ENCODE peak calls at places on chromosomes 7 and 10, in six cellular contexts. One of them, this sample, is unnamed.

GRCh38 chr7:21943436-21943835 is 2.3 kb downstream of the CDCA7L start:
- DNase-seq in endothelial cell of umbilical vein: no peak
- DNase-seq in mucosa of descending colon: no peak
- DNase-seq in fibroblast of mammary gland: no peak
- DNase-seq in NB4: no peak
- DNase-seq in spleen: no peak
- DNase-seq in this sample: no peak

GRCh38 chr10:96840841-96841518 is 8.9 kb downstream of the LCOR start:
- DNase-seq in endothelial cell of umbilical vein: peak
- DNase-seq in mucosa of descending colon: no peak
- DNase-seq in fibroblast of mammary gland: peak
- DNase-seq in NB4: peak
- DNase-seq in spleen: no peak
- DNase-seq in this sample: no peak

GRCh38 chr10:103507235-103508191 is 14.0 kb downstream of the NEURL1 start:
- DNase-seq in endothelial cell of umbilical vein: no peak
- DNase-seq in mucosa of descending colon: peak
- DNase-seq in fibroblast of mammary gland: no peak
- DNase-seq in NB4: peak
- DNase-seq in spleen: peak
- DNase-seq in this sample: no peak

GRCh38 chr10:43392757-43393156 is 16.2 kb downstream of the HNRNPF start:
- DNase-seq in endothelial cell of umbilical vein: no peak
- DNase-seq in mucosa of descending colon: no peak
- DNase-seq in fibroblast of mammary gland: no peak
- DNase-seq in NB4: no peak
- DNase-seq in spleen: peak
- DNase-seq in this sample: no peak

GRCh38 chr7:47461161-47461560 is 120.8 kb downstream of the TNS3 start:
- DNase-seq in endothelial cell of umbilical vein: no peak
- DNase-seq in mucosa of descending colon: no peak
- DNase-seq in fibroblast of mammary gland: peak
- DNase-seq in NB4: no peak
- DNase-seq in spleen: no peak
- DNase-seq in this sample: peak

GRCh38 chr7:107390921-107391320 is 78.9 kb upstream of the GPR22 start:
- DNase-seq in endothelial cell of umbilical vein: no peak
- DNase-seq in mucosa of descending colon: no peak
- DNase-seq in fibroblast of mammary gland: no peak
- DNase-seq in NB4: no peak
- DNase-seq in spleen: no peak
- DNase-seq in this sample: no peak

GRCh38 chr7:105675873-105676484 is 94.7 kb upstream of the EFCAB10 start:
- DNase-seq in endothelial cell of umbilical vein: no peak
- DNase-seq in mucosa of descending colon: peak
- DNase-seq in fibroblast of mammary gland: no peak
- DNase-seq in NB4: peak
- DNase-seq in spleen: peak
- DNase-seq in this sample: no peak

GRCh38 chr7:120785056-120785455 is 72.9 kb downstream of the TSPAN12 start:
- DNase-seq in endothelial cell of umbilical vein: no peak
- DNase-seq in mucosa of descending colon: no peak
- DNase-seq in fibroblast of mammary gland: no peak
- DNase-seq in NB4: no peak
- DNase-seq in spleen: no peak
- DNase-seq in this sample: no peak

GRCh38 chr7:151990567-151990966 is 34.3 kb downstream of the GALNTL5 start:
- DNase-seq in endothelial cell of umbilical vein: peak
- DNase-seq in mucosa of descending colon: no peak
- DNase-seq in fibroblast of mammary gland: peak
- DNase-seq in NB4: peak
- DNase-seq in spleen: no peak
- DNase-seq in this sample: no peak

GRCh38 chr10:91694170-91694794 is 61.4 kb upstream of the PPP1R3C start:
- DNase-seq in endothelial cell of umbilical vein: peak
- DNase-seq in mucosa of descending colon: no peak
- DNase-seq in fibroblast of mammary gland: peak
- DNase-seq in NB4: peak
- DNase-seq in spleen: no peak
- DNase-seq in this sample: peak

GRCh38 chr7:151334628-151335027 is 7.0 kb upstream of the NUB1 start:
- DNase-seq in endothelial cell of umbilical vein: no peak
- DNase-seq in mucosa of descending colon: no peak
- DNase-seq in fibroblast of mammary gland: no peak
- DNase-seq in NB4: no peak
- DNase-seq in spleen: no peak
- DNase-seq in this sample: no peak

GRCh38 chr10:44033008-44033407 is 351.9 kb downstream of the CXCL12 start:
- DNase-seq in endothelial cell of umbilical vein: no peak
- DNase-seq in mucosa of descending colon: no peak
- DNase-seq in fibroblast of mammary gland: peak
- DNase-seq in NB4: no peak
- DNase-seq in spleen: no peak
- DNase-seq in this sample: peak

GRCh38 chr7:51108134-51108533 is 208.5 kb downstream of the COBL start:
- DNase-seq in endothelial cell of umbilical vein: no peak
- DNase-seq in mucosa of descending colon: no peak
- DNase-seq in fibroblast of mammary gland: no peak
- DNase-seq in NB4: no peak
- DNase-seq in spleen: no peak
- DNase-seq in this sample: no peak

GRCh38 chr7:83178066-83178465 is 15.4 kb upstream of the PCLO start:
- DNase-seq in endothelial cell of umbilical vein: no peak
- DNase-seq in mucosa of descending colon: no peak
- DNase-seq in fibroblast of mammary gland: no peak
- DNase-seq in NB4: no peak
- DNase-seq in spleen: no peak
- DNase-seq in this sample: no peak

GRCh38 chr10:24645784-24646183 is 77.9 kb downstream of the ARHGAP21 start:
- DNase-seq in endothelial cell of umbilical vein: peak
- DNase-seq in mucosa of descending colon: no peak
- DNase-seq in fibroblast of mammary gland: peak
- DNase-seq in NB4: no peak
- DNase-seq in spleen: no peak
- DNase-seq in this sample: no peak

GRCh38 chr7:101869026-101869900 is 51.8 kb downstream of the CUX1 start:
- DNase-seq in endothelial cell of umbilical vein: no peak
- DNase-seq in mucosa of descending colon: no peak
- DNase-seq in fibroblast of mammary gland: no peak
- DNase-seq in NB4: no peak
- DNase-seq in spleen: no peak
- DNase-seq in this sample: no peak

GRCh38 chr7:127886248-127886647 is 145.0 kb downstream of the LRRC4 start:
- DNase-seq in endothelial cell of umbilical vein: no peak
- DNase-seq in mucosa of descending colon: no peak
- DNase-seq in fibroblast of mammary gland: peak
- DNase-seq in NB4: peak
- DNase-seq in spleen: no peak
- DNase-seq in this sample: peak

GRCh38 chr7:148699024-148699771 is 495 bp downstream of the CUL1 start:
- DNase-seq in endothelial cell of umbilical vein: peak
- DNase-seq in mucosa of descending colon: peak
- DNase-seq in fibroblast of mammary gland: peak
- DNase-seq in NB4: peak
- DNase-seq in spleen: peak
- DNase-seq in this sample: peak

GRCh38 chr7:80842479-80842797 is 76.4 kb downstream of the SEMA3C start:
- DNase-seq in endothelial cell of umbilical vein: no peak
- DNase-seq in mucosa of descending colon: no peak
- DNase-seq in fibroblast of mammary gland: no peak
- DNase-seq in NB4: no peak
- DNase-seq in spleen: no peak
- DNase-seq in this sample: no peak

GRCh38 chr10:31605846-31606543 is 287.0 kb downstream of the ZEB1 start:
- DNase-seq in endothelial cell of umbilical vein: no peak
- DNase-seq in mucosa of descending colon: no peak
- DNase-seq in fibroblast of mammary gland: no peak
- DNase-seq in NB4: no peak
- DNase-seq in spleen: no peak
- DNase-seq in this sample: no peak

GRCh38 chr10:13955426-13955825 is 368.7 kb downstream of the PRPF18 start:
- DNase-seq in endothelial cell of umbilical vein: no peak
- DNase-seq in mucosa of descending colon: no peak
- DNase-seq in fibroblast of mammary gland: no peak
- DNase-seq in NB4: no peak
- DNase-seq in spleen: no peak
- DNase-seq in this sample: peak

GRCh38 chr7:23055582-23056178 is 41.8 kb upstream of the HYCC1 start:
- DNase-seq in endothelial cell of umbilical vein: peak
- DNase-seq in mucosa of descending colon: no peak
- DNase-seq in fibroblast of mammary gland: peak
- DNase-seq in NB4: peak
- DNase-seq in spleen: no peak
- DNase-seq in this sample: peak

GRCh38 chr7:41333506-41333905 is 369.4 kb downstream of the INHBA start:
- DNase-seq in endothelial cell of umbilical vein: no peak
- DNase-seq in mucosa of descending colon: no peak
- DNase-seq in fibroblast of mammary gland: peak
- DNase-seq in NB4: no peak
- DNase-seq in spleen: no peak
- DNase-seq in this sample: peak

GRCh38 chr7:5035276-5035675 is 10.4 kb upstream of the RBAK start:
- DNase-seq in endothelial cell of umbilical vein: no peak
- DNase-seq in mucosa of descending colon: no peak
- DNase-seq in fibroblast of mammary gland: no peak
- DNase-seq in NB4: no peak
- DNase-seq in spleen: no peak
- DNase-seq in this sample: no peak

GRCh38 chr7:136859798-136860197 is 8.7 kb upstream of the CHRM2 start:
- DNase-seq in endothelial cell of umbilical vein: peak
- DNase-seq in mucosa of descending colon: no peak
- DNase-seq in fibroblast of mammary gland: no peak
- DNase-seq in NB4: no peak
- DNase-seq in spleen: no peak
- DNase-seq in this sample: no peak

GRCh38 chr10:68345621-68346020 is 12.9 kb upstream of the PBLD start:
- DNase-seq in endothelial cell of umbilical vein: no peak
- DNase-seq in mucosa of descending colon: no peak
- DNase-seq in fibroblast of mammary gland: no peak
- DNase-seq in NB4: no peak
- DNase-seq in spleen: no peak
- DNase-seq in this sample: no peak

GRCh38 chr7:94696981-94697670 is 41.2 kb upstream of the SGCE start:
- DNase-seq in endothelial cell of umbilical vein: peak
- DNase-seq in mucosa of descending colon: no peak
- DNase-seq in fibroblast of mammary gland: peak
- DNase-seq in NB4: peak
- DNase-seq in spleen: no peak
- DNase-seq in this sample: peak

GRCh38 chr7:139687980-139688632 is 89.7 kb downstream of the HIPK2 start:
- DNase-seq in endothelial cell of umbilical vein: no peak
- DNase-seq in mucosa of descending colon: no peak
- DNase-seq in fibroblast of mammary gland: peak
- DNase-seq in NB4: peak
- DNase-seq in spleen: no peak
- DNase-seq in this sample: no peak

GRCh38 chr7:1548438-1548831 is 7.6 kb downstream of the TMEM184A start:
- DNase-seq in endothelial cell of umbilical vein: no peak
- DNase-seq in mucosa of descending colon: no peak
- DNase-seq in fibroblast of mammary gland: no peak
- DNase-seq in NB4: peak
- DNase-seq in spleen: no peak
- DNase-seq in this sample: no peak
- TF ChIP-seq CTCF in endothelial cell of umbilical vein: no peak
- TF ChIP-seq CTCF in mucosa of descending colon: no peak
- TF ChIP-seq CTCF in fibroblast of mammary gland: no peak
- TF ChIP-seq CTCF in NB4: peak
- TF ChIP-seq CTCF in spleen: no peak
- TF ChIP-seq CTCF in this sample: no peak

DNA sequence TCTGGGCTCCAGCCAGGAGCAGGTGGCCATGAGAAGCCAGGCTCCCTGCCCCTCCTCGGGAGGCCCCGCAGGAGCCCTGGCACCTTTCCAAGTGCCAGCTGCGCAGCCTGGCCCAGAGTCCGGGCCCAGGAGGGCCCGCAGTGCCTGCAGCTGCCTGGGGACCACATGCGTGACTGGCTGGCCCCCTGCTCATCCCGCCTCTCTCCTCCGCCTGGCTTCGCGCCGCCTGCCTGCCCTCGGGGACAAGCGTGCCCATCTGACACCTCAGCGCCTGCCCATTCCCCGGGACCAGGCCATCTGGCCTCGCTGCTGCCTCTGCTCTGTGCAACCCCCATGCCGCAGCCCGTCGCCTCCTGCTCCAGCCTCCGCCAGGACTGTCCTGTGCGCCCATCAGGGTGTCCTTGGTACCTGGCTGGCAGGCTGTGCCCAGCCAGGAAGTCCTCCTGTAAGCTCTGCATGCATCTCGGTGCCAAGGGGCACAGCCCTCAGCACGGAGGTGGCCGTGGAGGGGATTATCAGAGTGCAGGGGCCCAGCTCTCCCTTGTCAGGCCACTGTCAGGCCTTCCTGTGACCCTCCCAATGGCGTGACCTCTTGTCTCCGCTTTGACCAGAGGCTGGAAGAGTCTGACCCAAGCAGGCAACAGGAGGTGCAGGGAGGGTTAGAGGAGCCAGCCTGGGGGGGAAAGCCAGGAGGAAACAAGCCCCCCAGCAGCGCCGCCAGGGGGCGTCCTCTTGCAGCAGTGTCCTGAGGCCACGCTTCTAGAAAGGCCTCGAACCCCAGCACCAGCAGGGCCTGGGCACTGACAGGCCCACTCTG is 50.5 kb downstream of the TMEM209 start:
- DNase-seq in endothelial cell of umbilical vein: no peak
- DNase-seq in mucosa of descending colon: peak
- DNase-seq in fibroblast of mammary gland: no peak
- DNase-seq in NB4: no peak
- DNase-seq in spleen: no peak
- DNase-seq in this sample: no peak
- TF ChIP-seq CTCF in endothelial cell of umbilical vein: peak
- TF ChIP-seq CTCF in mucosa of descending colon: no peak
- TF ChIP-seq CTCF in fibroblast of mammary gland: peak
- TF ChIP-seq CTCF in NB4: peak
- TF ChIP-seq CTCF in spleen: no peak
- TF ChIP-seq CTCF in this sample: peak

GRCh38 chr10:116292493-116292892 is 19.5 kb upstream of the GFRA1 start:
- DNase-seq in endothelial cell of umbilical vein: no peak
- DNase-seq in mucosa of descending colon: no peak
- DNase-seq in fibroblast of mammary gland: no peak
- DNase-seq in NB4: no peak
- DNase-seq in spleen: no peak
- DNase-seq in this sample: no peak

GRCh38 chr10:116286801-116287200 is 13.8 kb upstream of the GFRA1 start:
- DNase-seq in endothelial cell of umbilical vein: no peak
- DNase-seq in mucosa of descending colon: no peak
- DNase-seq in fibroblast of mammary gland: no peak
- DNase-seq in NB4: no peak
- DNase-seq in spleen: no peak
- DNase-seq in this sample: no peak

GRCh38 chr10:116289652-116290051 is 16.6 kb upstream of the GFRA1 start:
- DNase-seq in endothelial cell of umbilical vein: no peak
- DNase-seq in mucosa of descending colon: no peak
- DNase-seq in fibroblast of mammary gland: no peak
- DNase-seq in NB4: no peak
- DNase-seq in spleen: no peak
- DNase-seq in this sample: no peak

GRCh38 chr10:116287906-116288501 is 15.0 kb upstream of the GFRA1 start:
- DNase-seq in endothelial cell of umbilical vein: peak
- DNase-seq in mucosa of descending colon: no peak
- DNase-seq in fibroblast of mammary gland: peak
- DNase-seq in NB4: peak
- DNase-seq in spleen: no peak
- DNase-seq in this sample: peak
- TF ChIP-seq CTCF in endothelial cell of umbilical vein: peak
- TF ChIP-seq CTCF in mucosa of descending colon: no peak
- TF ChIP-seq CTCF in fibroblast of mammary gland: peak
- TF ChIP-seq CTCF in NB4: peak
- TF ChIP-seq CTCF in spleen: peak
- TF ChIP-seq CTCF in this sample: peak

GRCh38 chr7:90838799-90839198 is 242.7 kb downstream of the CDK14 start:
- DNase-seq in endothelial cell of umbilical vein: no peak
- DNase-seq in mucosa of descending colon: no peak
- DNase-seq in fibroblast of mammary gland: no peak
- DNase-seq in NB4: no peak
- DNase-seq in spleen: no peak
- DNase-seq in this sample: no peak
- TF ChIP-seq CTCF in endothelial cell of umbilical vein: no peak
- TF ChIP-seq CTCF in mucosa of descending colon: no peak
- TF ChIP-seq CTCF in fibroblast of mammary gland: no peak
- TF ChIP-seq CTCF in NB4: no peak
- TF ChIP-seq CTCF in spleen: no peak
- TF ChIP-seq CTCF in this sample: no peak